ENCODE peak calls at places on chromosomes 7 and 10, in four cellular contexts. J is H9, S is IMR-90, V is H1. F is an unnamed sample. For H3K4me1, the result is how much of the 10 kb centered on the place peaks cover.

GRCh38 chr10:101027281-101027680 is 3.6 kb downstream of the PDZD7 start:
- DNase-seq in J (no peak), S (no peak), V (no peak), F (peak)

GRCh38 chr7:92720604-92721350 is 115.6 kb downstream of the CDK6 start:
- DNase-seq in J (no peak), S (no peak), V (no peak), F (no peak)

GRCh38 chr7:6228865-6229264 is 43.6 kb downstream of the CYTH3 start:
- DNase-seq in J (no peak), S (peak), V (no peak), F (no peak)

GRCh38 chr7:27182861-27183681 is 2.0 kb downstream of the HOXA11 start:
- DNase-seq in J (peak), S (no peak), V (peak), F (peak)

GRCh38 chr7:110943686-110944350 is 147.1 kb upstream of the LRRN3 start:
- DNase-seq in J (no peak), S (peak), V (no peak), F (no peak)

GRCh38 chr7:22296916-22297315 is 60.0 kb downstream of the RAPGEF5 start:
- DNase-seq in J (no peak), S (no peak), V (no peak), F (no peak)

GRCh38 chr7:42843209-42843800 is 68.6 kb downstream of the C7orf25 start:
- DNase-seq in J (peak), S (peak), V (no peak), F (peak)

GRCh38 chr7:130887182-130888016 is 153.4 kb upstream of the KLF14 start:
- DNase-seq in J (no peak), S (peak), V (peak), F (peak)

GRCh38 chr7:123437447-123437995 is 96.9 kb downstream of the IQUB start:
- DNase-seq in J (peak), S (no peak), V (no peak), F (peak)

GRCh38 chr10:22501412-22501811 is 156.1 kb downstream of the SPAG6 start:
- DNase-seq in J (no peak), S (no peak), V (no peak), F (no peak)

GRCh38 chr7:73741600-73741999 is 3.0 kb upstream of the ABHD11 start:
- DNase-seq in J (peak), S (no peak), V (peak), F (peak)

GRCh38 chr10:104582966-104583365 is 58.1 kb upstream of the SORCS3 start:
- DNase-seq in J (no peak), S (no peak), V (no peak), F (no peak)

GRCh38 chr7:81501220-81501619 is 268.6 kb downstream of the HGF start:
- DNase-seq in J (no peak), S (peak), V (no peak), F (no peak)

GRCh38 chr10:115830260-115830970 is 442.6 kb downstream of the GFRA1 start:
- DNase-seq in J (no peak), S (peak), V (no peak), F (no peak)

GRCh38 chr10:47340613-47341170 is 7.5 kb upstream of the RBP3 start:
- DNase-seq in J (peak), S (peak), V (peak), F (peak)

GRCh38 chr10:86536294-86536861 is 14.8 kb upstream of the WAPL start:
- DNase-seq in J (peak), S (no peak), V (peak), F (peak)

GRCh38 chr7:154853063-154853726 is 149.7 kb downstream of the PAXIP1 start:
- DNase-seq in J (no peak), S (no peak), V (no peak), F (no peak)

GRCh38 chr10:21831986-21832735 is 171.4 kb downstream of the DNAJC1 start:
- DNase-seq in J (no peak), S (peak), V (no peak), F (no peak)

GRCh38 chr10:43043773-43044394 is 33.0 kb upstream of the RET start:
- DNase-seq in J (peak), S (no peak), V (peak), F (no peak)

GRCh38 chr10:101623528-101623927 is 35.4 kb downstream of the DPCD start:
- DNase-seq in J (no peak), S (no peak), V (no peak), F (no peak)

GRCh38 chr7:130481898-130482297 is 10.0 kb upstream of the MEST start:
- DNase-seq in J (no peak), S (peak), V (no peak), F (no peak)

GRCh38 chr7:19560111-19560883 is 148.5 kb downstream of the POLR1F start:
- DNase-seq in J (no peak), S (no peak), V (no peak), F (peak)

GRCh38 chr7:74306737-74307469 is 17.7 kb downstream of the CLIP2 start:
- DNase-seq in J (no peak), S (peak), V (no peak), F (no peak)

GRCh38 chr7:39413866-39414668 is 152.1 kb upstream of the YAE1 start:
- DNase-seq in J (peak), S (peak), V (peak), F (peak)

GRCh38 chr7:95686109-95686508 is 86.2 kb upstream of the DYNC1I1 start:
- DNase-seq in J (peak), S (peak), V (no peak), F (peak)

GRCh38 chr10:43239756-43240155 is 27.1 kb downstream of the RASGEF1A start:
- DNase-seq in J (no peak), S (no peak), V (no peak), F (no peak)

GRCh38 chr10:113524120-113524519 is 28.7 kb upstream of the HABP2 start:
- DNase-seq in J (peak), S (no peak), V (no peak), F (peak)

GRCh38 chr10:124092270-124093075 is 925 bp downstream of the CHST15 start:
- DNase-seq in J (peak), S (no peak), V (peak), F (peak)

GRCh38 chr7:107201795-107202450 is 33.1 kb downstream of the HBP1 start:
- DNase-seq in J (peak), S (peak), V (peak), F (peak)

GRCh38 chr10:7872041-7872442 is 53.7 kb downstream of the TAF3 start:
- DNase-seq in J (no peak), S (peak), V (no peak), F (peak)

GRCh38 chr7:155896531-155897263 is 84.4 kb upstream of the SHH start:
- DNase-seq in J (no peak), S (no peak), V (no peak), F (no peak)

GRCh38 chr7:95736635-95737034 is 35.7 kb upstream of the DYNC1I1 start:
- DNase-seq in J (no peak), S (no peak), V (no peak), F (no peak)

GRCh38 chr7:134885967-134886352 is 100.3 kb upstream of the AGBL3 start:
- DNase-seq in J (no peak), S (peak), V (no peak), F (peak)

GRCh38 chr7:68697821-68698280 is 900.4 kb upstream of the AUTS2 start:
- DNase-seq in J (no peak), S (peak), V (no peak), F (no peak)

DNA sequence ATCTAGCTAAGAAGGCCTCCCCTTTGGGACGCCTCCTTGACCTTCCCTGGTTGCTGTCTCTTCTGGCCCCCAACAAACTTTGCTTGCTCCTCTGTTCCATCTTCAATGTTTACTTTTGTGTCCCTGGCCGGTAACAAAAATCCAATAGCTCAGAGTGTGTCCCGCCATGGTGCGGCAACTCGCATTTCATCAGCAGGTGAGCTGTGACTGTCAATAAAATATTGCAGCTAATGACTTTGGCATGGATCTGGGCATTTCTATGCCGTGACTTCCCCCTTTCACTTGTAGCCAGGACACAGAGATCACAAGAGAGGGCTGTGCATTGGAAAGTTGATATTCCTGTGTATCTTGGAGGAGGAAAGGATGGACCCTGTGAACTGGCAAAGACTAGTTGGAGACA is 317.6 kb downstream of the RPS24 start:
- DNase-seq in J (no peak), S (no peak), V (no peak), F (no peak)
- H3K56ac ChIP-seq in J (no peak), S (no peak), V (no peak), F (peak)

GRCh38 chr7:2993396-2993795 is 50.3 kb downstream of the CARD11 start:
- DNase-seq in J (no peak), S (no peak), V (no peak), F (no peak)
- H3K4me1 ChIP-seq in J (under half), S (under half), V (under half), F (under half)

DNA sequence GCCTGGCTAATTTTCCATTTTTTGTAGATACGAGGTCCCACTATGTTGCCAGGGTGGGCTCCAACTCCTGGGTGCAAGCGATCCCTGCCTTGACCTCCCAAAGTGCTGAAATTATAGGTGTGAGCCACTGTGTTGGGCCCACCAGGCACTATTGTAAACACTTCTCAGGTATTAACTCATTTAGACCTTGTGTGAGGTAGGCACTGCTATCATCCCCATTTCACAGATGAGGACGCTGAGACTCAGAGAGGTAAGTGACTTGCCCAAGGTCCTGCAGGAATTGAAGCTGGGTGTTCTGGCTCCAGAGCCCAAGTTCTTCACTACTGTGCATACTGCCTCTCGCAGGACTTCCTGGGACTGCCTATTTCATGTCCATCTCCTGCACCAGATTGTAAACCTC is 67.1 kb upstream of the SYPL1 start:
- DNase-seq in J (no peak), S (no peak), V (no peak), F (no peak)
- H3K56ac ChIP-seq in J (no peak), S (no peak), V (no peak), F (peak)

DNA sequence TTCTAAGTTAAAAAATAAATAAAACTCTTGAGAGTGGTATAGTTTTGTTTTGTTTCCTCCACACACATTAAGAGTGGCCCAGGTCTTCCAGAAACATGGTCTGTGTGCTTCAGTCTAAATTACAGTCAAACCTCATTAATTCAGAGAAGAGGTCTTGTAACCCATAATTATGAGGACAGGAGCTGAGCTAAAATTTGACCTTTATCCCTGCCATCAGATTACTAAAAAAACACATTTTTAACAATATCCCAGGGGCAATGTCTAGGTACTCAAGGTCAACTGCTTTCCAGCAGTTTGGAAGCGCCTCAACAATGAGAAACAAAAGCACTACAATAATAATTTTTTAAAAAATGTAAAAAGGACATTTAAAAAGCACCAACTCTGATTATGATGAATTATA is 184.1 kb upstream of the PFKP start:
- DNase-seq in J (no peak), S (no peak), V (no peak), F (no peak)
- H3K4me1 ChIP-seq in J (under half), S (under half), V (under half), F (under half)

GRCh38 chr10:75283150-75284096 is 47.7 kb upstream of the COMTD1 start:
- DNase-seq in J (peak), S (peak), V (peak), F (peak)
- H3K56ac ChIP-seq in J (no peak), S (no peak), V (no peak), F (peak)

F was measured in mesendoderm.